ENCODE peak calls at places on chromosomes 6 and 20, in seven cellular contexts. X is occipital lobe; R is myocyte; Q is naive thymus-derived CD8-positive, alpha-beta T cell; O is brain microvascular endothelial cell; Z is MM.1S; W is HS-27A. E is an unnamed sample.

GRCh38 chr20:2838847-2839671 is 1.4 kb downstream of the PCED1A start:
- DNase-seq in X (no peak), R (no peak), Q (no peak), O (no peak), Z (no peak), W (no peak), E (no peak)

GRCh38 chr6:10194816-10195639 is 219.8 kb downstream of the TFAP2A start:
- DNase-seq in X (no peak), R (no peak), Q (no peak), O (no peak), Z (no peak), W (peak), E (no peak)

GRCh38 chr6:126210398-126211075 is 129.4 kb upstream of the CENPW start:
- DNase-seq in X (no peak), R (peak), Q (no peak), O (no peak), Z (no peak), W (no peak), E (no peak)

GRCh38 chr6:137013031-137013430 is 31.7 kb downstream of the IL20RA start:
- DNase-seq in X (no peak), R (peak), Q (no peak), O (peak), Z (no peak), W (peak), E (no peak)

GRCh38 chr20:62717933-62718332 is 9.3 kb downstream of the NTSR1 start:
- DNase-seq in X (no peak), R (no peak), Q (no peak), O (no peak), Z (no peak), W (no peak), E (no peak)

GRCh38 chr20:57680131-57680716 is 29.6 kb downstream of the PMEPA1 start:
- DNase-seq in X (no peak), R (no peak), Q (no peak), O (no peak), Z (peak), W (no peak), E (no peak)

GRCh38 chr20:38471987-38472512 is 593 bp upstream of the RALGAPB start:
- DNase-seq in X (no peak), R (no peak), Q (no peak), O (no peak), Z (no peak), W (no peak), E (no peak)

GRCh38 chr6:121520337-121521163 is 85.1 kb downstream of the GJA1 start:
- DNase-seq in X (no peak), R (no peak), Q (no peak), O (peak), Z (no peak), W (peak), E (no peak)

GRCh38 chr6:144190593-144190992 is 40.3 kb downstream of the STX11 start:
- DNase-seq in X (no peak), R (peak), Q (no peak), O (no peak), Z (no peak), W (no peak), E (no peak)

GRCh38 chr6:56714982-56715456 is 72.3 kb upstream of the DST start:
- DNase-seq in X (no peak), R (peak), Q (no peak), O (peak), Z (no peak), W (peak), E (no peak)

E was measured in ureter.